ENCODE peak calls at places on chromosomes 13 and 19, in eight cellular contexts. G is germinal center; U is EL; X is kidney; N is M059J; E is activated T-helper 1 cell treated with anti-CD3 and anti-CD28 coated beads, Interleukin-2, amount 50 U/mL, for 16 hours; I is T-helper 17 cell; R is left lobe of liver. W is an unnamed sample.

GRCh38 chr19:29311391-29311790 is 98.4 kb upstream of the UQCRFS1 start:
- DNase-seq in G (no peak), U (no peak), X (no peak), N (no peak), E (no peak), I (no peak), R (no peak), W (no peak)

GRCh38 chr19:33438987-33439781 is 65.7 kb downstream of the CEBPG start:
- DNase-seq in G (no peak), U (no peak), X (peak; percentile 51), N (no peak), E (no peak), I (no peak), R (no peak), W (no peak)

GRCh38 chr13:101511766-101512165 is 59.3 kb downstream of the ITGBL1 start:
- DNase-seq in G (no peak), U (no peak), X (no peak), N (peak; percentile 35), E (no peak), I (no peak), R (no peak), W (no peak)

GRCh38 chr13:87128006-87128405 is 543.2 kb upstream of the SLITRK5 start:
- DNase-seq in G (no peak), U (no peak), X (no peak), N (peak; percentile 26), E (no peak), I (no peak), R (no peak), W (no peak)

GRCh38 chr13:79659161-79659560 is 178.2 kb downstream of the NDFIP2 start:
- DNase-seq in G (no peak), U (no peak), X (no peak), N (no peak), E (no peak), I (no peak), R (no peak), W (no peak)

GRCh38 chr13:51935326-51936171 is 73.8 kb downstream of the CCDC70 start:
- DNase-seq in G (no peak), U (peak; percentile 15), X (no peak), N (peak; percentile 9), E (no peak), I (no peak), R (no peak), W (peak; percentile 45)

GRCh38 chr13:112898786-112899617 is 70.0 kb upstream of the MCF2L start:
- DNase-seq in G (no peak), U (no peak), X (no peak), N (no peak), E (no peak), I (no peak), R (no peak), W (no peak)

GRCh38 chr19:45676851-45677263 is 8.8 kb downstream of the GIPR start:
- DNase-seq in G (peak; percentile 32), U (no peak), X (peak; percentile 82), N (no peak), E (peak; percentile 12), I (peak; percentile 37), R (no peak), W (no peak)

GRCh38 chr19:35714601-35715354 is 3.0 kb upstream of the KMT2B start:
- DNase-seq in G (peak; percentile 32), U (no peak), X (peak; percentile 68), N (no peak), E (no peak), I (no peak), R (no peak), W (no peak)

GRCh38 chr13:24458736-24459135 is 53.8 kb downstream of the PARP4 start:
- DNase-seq in G (no peak), U (no peak), X (no peak), N (no peak), E (no peak), I (no peak), R (no peak), W (no peak)

GRCh38 chr13:49733181-49733951 is 42.1 kb upstream of the EBPL start:
- DNase-seq in G (no peak), U (no peak), X (no peak), N (peak; percentile 11), E (no peak), I (no peak), R (peak; percentile 50), W (peak; percentile 3)

GRCh38 chr13:74556002-74556551 is 421.9 kb upstream of the KLF12 start:
- DNase-seq in G (no peak), U (no peak), X (no peak), N (no peak), E (no peak), I (no peak), R (no peak), W (no peak)

GRCh38 chr13:35763805-35764170 is 287.3 kb upstream of the MAB21L1 start:
- DNase-seq in G (no peak), U (peak; percentile 23), X (no peak), N (no peak), E (no peak), I (no peak), R (no peak), W (no peak)

GRCh38 chr19:31676271-31677004 is 327.2 kb upstream of the TSHZ3 start:
- DNase-seq in G (no peak), U (no peak), X (no peak), N (peak; percentile 9), E (no peak), I (no peak), R (no peak), W (no peak)

GRCh38 chr13:48491423-48492122 is 41.3 kb downstream of the RCBTB2 start:
- DNase-seq in G (no peak), U (peak; percentile 37), X (no peak), N (no peak), E (no peak), I (no peak), R (no peak), W (peak; percentile 47)

GRCh38 chr13:44848956-44849748 is 140.1 kb downstream of the NUFIP1 start:
- DNase-seq in G (no peak), U (no peak), X (peak; percentile 78), N (no peak), E (no peak), I (no peak), R (no peak), W (no peak)

GRCh38 chr13:57624565-57625435 is 6.7 kb upstream of the PCDH17 start:
- DNase-seq in G (no peak), U (peak; percentile 12), X (no peak), N (peak; percentile 50), E (no peak), I (no peak), R (peak; percentile 47), W (peak; percentile 36)

GRCh38 chr13:95226476-95226875 is 74.8 kb downstream of the ABCC4 start:
- DNase-seq in G (no peak), U (no peak), X (no peak), N (no peak), E (no peak), I (no peak), R (no peak), W (no peak)

GRCh38 chr19:47433121-47433520 is 13.8 kb upstream of the MEIS3 start:
- DNase-seq in G (peak; percentile 27), U (no peak), X (no peak), N (no peak), E (no peak), I (no peak), R (no peak), W (peak; percentile 21)

GRCh38 chr19:45852145-45852750 is 10.7 kb downstream of the SYMPK start:
- DNase-seq in G (no peak), U (peak; percentile 87), X (no peak), N (peak; percentile 24), E (no peak), I (no peak), R (no peak), W (peak; percentile 78)

GRCh38 chr13:93227280-93227905 is 786 bp downstream of the GPC6 start:
- DNase-seq in G (no peak), U (peak; percentile 65), X (no peak), N (peak; percentile 21), E (no peak), I (no peak), R (peak; percentile 66), W (peak; percentile 61)

GRCh38 chr19:51448011-51448744 is 10.1 kb downstream of the SIGLEC8 start:
- DNase-seq in G (no peak), U (no peak), X (peak; percentile 44), N (no peak), E (no peak), I (no peak), R (no peak), W (no peak)

GRCh38 chr19:6218497-6219146 is 61.2 kb downstream of the MLLT1 start:
- DNase-seq in G (peak; percentile 89), U (peak; percentile 79), X (peak; percentile 92), N (peak; percentile 72), E (peak; percentile 68), I (peak; percentile 67), R (peak; percentile 91), W (peak; percentile 85)

GRCh38 chr13:37835392-37835791 is 34.2 kb downstream of the TRPC4 start:
- DNase-seq in G (no peak), U (no peak), X (no peak), N (no peak), E (no peak), I (no peak), R (no peak), W (no peak)

GRCh38 chr13:29908917-29909755 is 58.7 kb upstream of the UBL3 start:
- DNase-seq in G (no peak), U (no peak), X (no peak), N (no peak), E (no peak), I (no peak), R (no peak), W (no peak)

GRCh38 chr13:84446972-84447700 is 564.9 kb upstream of the SLITRK1 start:
- DNase-seq in G (no peak), U (peak; percentile 14), X (no peak), N (no peak), E (no peak), I (no peak), R (no peak), W (no peak)

GRCh38 chr13:91348906-91349435 is 1.5 kb downstream of the MIR17HG start:
- DNase-seq in G (peak; percentile 89), U (peak; percentile 82), X (peak; percentile 97), N (peak; percentile 72), E (peak; percentile 89), I (peak; percentile 87), R (peak; percentile 94), W (peak; percentile 85)

GRCh38 chr13:57640582-57640981 is 9.0 kb downstream of the PCDH17 start:
- DNase-seq in G (no peak), U (no peak), X (no peak), N (no peak), E (no peak), I (no peak), R (no peak), W (no peak)

GRCh38 chr19:7554990-7555864 is 19.7 kb downstream of the PNPLA6 start:
- DNase-seq in G (no peak), U (no peak), X (no peak), N (no peak), E (no peak), I (no peak), R (no peak), W (peak; percentile 30)

GRCh38 chr13:91139232-91139631 is 208.3 kb upstream of the MIR17HG start:
- DNase-seq in G (no peak), U (no peak), X (no peak), N (no peak), E (no peak), I (no peak), R (no peak), W (no peak)

GRCh38 chr19:48724796-48725753 is 5.5 kb upstream of the MAMSTR start:
- DNase-seq in G (peak; percentile 82), U (peak; percentile 96), X (no peak), N (peak; percentile 91), E (no peak), I (no peak), R (no peak), W (peak; percentile 93)

GRCh38 chr19:2646866-2647535 is 55.5 kb downstream of the GNG7 start:
- DNase-seq in G (no peak), U (no peak), X (peak; percentile 35), N (no peak), E (no peak), I (no peak), R (no peak), W (no peak)

GRCh38 chr19:1567848-1568227 is 287 bp downstream of the MEX3D start:
- DNase-seq in G (no peak), U (no peak), X (no peak), N (no peak), E (no peak), I (peak; percentile 21), R (no peak), W (no peak)

GRCh38 chr13:55410398-55411330 is 1730.1 kb upstream of the PRR20A start:
- DNase-seq in G (no peak), U (no peak), X (no peak), N (no peak), E (no peak), I (no peak), R (no peak), W (no peak)